ENCODE peak calls at places on chromosomes 7 and 10, in ten cellular contexts. W is T-helper 1 cell; L is esophagus squamous epithelium; F is heart left ventricle; M is HTR-8/SVneo; O is CD4-positive, alpha-beta memory T cell; Q is transverse colon; R is immature natural killer cell; B is midbrain; Z is nucleus accumbens. S is an unnamed sample.

GRCh38 chr7:30474893-30475292 is 3.7 kb downstream of the NOD1 start:
- DNase-seq in W (no peak), L (no peak), F (no peak), M (no peak), O (no peak), Q (no peak), R (no peak), B (no peak), Z (no peak), S (no peak)

GRCh38 chr10:62961951-62962523 is 145.9 kb upstream of the EGR2 start:
- DNase-seq in W (no peak), L (no peak), F (no peak), M (no peak), O (no peak), Q (no peak), R (no peak), B (no peak), Z (no peak), S (no peak)

GRCh38 chr7:150451097-150451793 is 815 bp downstream of the GIMAP8 start:
- DNase-seq in W (peak), L (no peak), F (peak), M (no peak), O (peak), Q (peak), R (peak), B (peak), Z (no peak), S (no peak)

GRCh38 chr7:128201067-128201689 is 39.9 kb upstream of the LEP start:
- DNase-seq in W (no peak), L (no peak), F (no peak), M (no peak), O (no peak), Q (no peak), R (no peak), B (no peak), Z (no peak), S (no peak)

GRCh38 chr10:131812736-131813604 is 87.8 kb upstream of the PPP2R2D start:
- DNase-seq in W (no peak), L (no peak), F (no peak), M (no peak), O (no peak), Q (no peak), R (no peak), B (no peak), Z (no peak), S (no peak)

GRCh38 chr7:2261611-2262010 is 19.6 kb downstream of the NUDT1 start:
- DNase-seq in W (no peak), L (no peak), F (no peak), M (no peak), O (peak), Q (no peak), R (no peak), B (peak), Z (no peak), S (no peak)

GRCh38 chr7:156236181-156236889 is 404.2 kb upstream of the RNF32 start:
- DNase-seq in W (no peak), L (no peak), F (no peak), M (no peak), O (no peak), Q (no peak), R (no peak), B (no peak), Z (no peak), S (no peak)

GRCh38 chr7:64313740-64314491 is at the start of gene ZNF736:
- DNase-seq in W (peak), L (peak), F (peak), M (peak), O (peak), Q (peak), R (peak), B (peak), Z (peak), S (peak)

GRCh38 chr10:94320285-94320914 is 42.3 kb downstream of the NOC3L start:
- DNase-seq in W (peak), L (no peak), F (peak), M (peak), O (peak), Q (peak), R (peak), B (peak), Z (peak), S (peak)

GRCh38 chr7:75943864-75944263 is 28.9 kb downstream of the POR start:
- DNase-seq in W (no peak), L (no peak), F (no peak), M (no peak), O (no peak), Q (peak), R (no peak), B (no peak), Z (no peak), S (no peak)

GRCh38 chr10:124736491-124737136 is 7.6 kb downstream of the FAM53B start:
- DNase-seq in W (no peak), L (no peak), F (peak), M (no peak), O (no peak), Q (peak), R (no peak), B (peak), Z (peak), S (no peak)

GRCh38 chr10:10540383-10540782 is 477.3 kb upstream of the CELF2 start:
- DNase-seq in W (no peak), L (no peak), F (no peak), M (no peak), O (no peak), Q (no peak), R (no peak), B (no peak), Z (no peak), S (no peak)

GRCh38 chr7:23184709-23185354 is 3.0 kb downstream of the NUP42 start:
- DNase-seq in W (no peak), L (no peak), F (no peak), M (peak), O (no peak), Q (peak), R (no peak), B (peak), Z (peak), S (peak)

GRCh38 chr10:45612741-45613140 is 59.8 kb downstream of the ZFAND4 start:
- DNase-seq in W (no peak), L (no peak), F (no peak), M (no peak), O (no peak), Q (no peak), R (no peak), B (no peak), Z (no peak), S (no peak)

GRCh38 chr10:122709971-122710370 is 10.3 kb upstream of the C10orf120 start:
- DNase-seq in W (no peak), L (no peak), F (no peak), M (no peak), O (no peak), Q (no peak), R (no peak), B (no peak), Z (no peak), S (no peak)

GRCh38 chr7:158585721-158586498 is 1.7 kb downstream of the PTPRN2 start:
- DNase-seq in W (no peak), L (no peak), F (no peak), M (no peak), O (no peak), Q (peak), R (no peak), B (no peak), Z (no peak), S (no peak)

GRCh38 chr7:132618956-132619305 is 42.7 kb upstream of the PLXNA4 start:
- DNase-seq in W (no peak), L (no peak), F (no peak), M (peak), O (no peak), Q (no peak), R (no peak), B (no peak), Z (no peak), S (no peak)

GRCh38 chr10:117413928-117414618 is 38.8 kb upstream of the PDZD8 start:
- DNase-seq in W (no peak), L (no peak), F (no peak), M (no peak), O (no peak), Q (no peak), R (no peak), B (no peak), Z (no peak), S (no peak)

GRCh38 chr10:95698415-95698814 is 4.7 kb upstream of the TCTN3 start:
- DNase-seq in W (no peak), L (no peak), F (no peak), M (no peak), O (no peak), Q (no peak), R (no peak), B (no peak), Z (no peak), S (no peak)

GRCh38 chr10:44962870-44963738 is 3.5 kb downstream of the RASSF4 start:
- DNase-seq in W (no peak), L (no peak), F (no peak), M (no peak), O (no peak), Q (peak), R (no peak), B (no peak), Z (no peak), S (no peak)

GRCh38 chr7:114414151-114415053 is at the start of gene FOXP2:
- DNase-seq in W (no peak), L (no peak), F (no peak), M (no peak), O (no peak), Q (no peak), R (no peak), B (no peak), Z (no peak), S (peak)

GRCh38 chr10:124095096-124095495 is 1.7 kb upstream of the CHST15 start:
- DNase-seq in W (no peak), L (no peak), F (no peak), M (no peak), O (no peak), Q (no peak), R (no peak), B (no peak), Z (no peak), S (no peak)

GRCh38 chr10:44873156-44873555 is 38.0 kb upstream of the TMEM72 start:
- DNase-seq in W (no peak), L (no peak), F (no peak), M (no peak), O (no peak), Q (no peak), R (no peak), B (no peak), Z (no peak), S (no peak)

GRCh38 chr7:151177310-151177709 is 9.7 kb downstream of the ASB10 start:
- DNase-seq in W (no peak), L (no peak), F (no peak), M (no peak), O (no peak), Q (no peak), R (no peak), B (no peak), Z (no peak), S (no peak)

GRCh38 chr10:4221315-4221714 is 436.3 kb upstream of the KLF6 start:
- DNase-seq in W (no peak), L (no peak), F (no peak), M (no peak), O (no peak), Q (no peak), R (no peak), B (no peak), Z (no peak), S (no peak)

GRCh38 chr7:69739906-69740545 is 141.8 kb downstream of the AUTS2 start:
- DNase-seq in W (no peak), L (no peak), F (peak), M (no peak), O (no peak), Q (peak), R (no peak), B (peak), Z (no peak), S (peak)

GRCh38 chr10:121766426-121766825 is 161.4 kb downstream of the ATE1 start:
- DNase-seq in W (no peak), L (no peak), F (no peak), M (no peak), O (no peak), Q (no peak), R (no peak), B (no peak), Z (no peak), S (no peak)

GRCh38 chr10:47256753-47257336 is 43.2 kb upstream of the GDF10 start:
- DNase-seq in W (no peak), L (no peak), F (no peak), M (no peak), O (no peak), Q (peak), R (peak), B (no peak), Z (no peak), S (no peak)

GRCh38 chr10:93435621-93436385 is 46.3 kb downstream of the MYOF start:
- DNase-seq in W (no peak), L (no peak), F (no peak), M (no peak), O (no peak), Q (no peak), R (no peak), B (no peak), Z (no peak), S (no peak)

GRCh38 chr10:109022417-109023049 is 900.8 kb downstream of the XPNPEP1 start:
- DNase-seq in W (no peak), L (no peak), F (no peak), M (no peak), O (no peak), Q (no peak), R (no peak), B (no peak), Z (no peak), S (no peak)

GRCh38 chr10:17041626-17042520 is 87.7 kb downstream of the CUBN start:
- DNase-seq in W (no peak), L (no peak), F (no peak), M (no peak), O (no peak), Q (no peak), R (no peak), B (no peak), Z (no peak), S (no peak)

GRCh38 chr10:98029149-98030092 is 1.0 kb downstream of the CRTAC1 start:
- DNase-seq in W (no peak), L (no peak), F (no peak), M (no peak), O (no peak), Q (no peak), R (no peak), B (no peak), Z (peak), S (no peak)

GRCh38 chr7:107035446-107035845 is 9.1 kb upstream of the PRKAR2B start:
- DNase-seq in W (no peak), L (no peak), F (no peak), M (peak), O (no peak), Q (no peak), R (no peak), B (no peak), Z (no peak), S (no peak)

GRCh38 chr10:69503896-69504265 is 52.6 kb downstream of the TSPAN15 start:
- DNase-seq in W (no peak), L (no peak), F (no peak), M (no peak), O (no peak), Q (no peak), R (no peak), B (no peak), Z (no peak), S (no peak)

S was measured in NCI-H446.